ENCODE peak calls at places on chromosomes 4 and X, in six cellular contexts. E is GM23338, R is aorta, U is psoas muscle, F is hepatocyte, L is prostate gland. I is an unnamed sample. For H3K4me1 and H3K36me3, the result is how much of the 10 kb centered on the place peaks cover.

GRCh38 chrX:124328765-124329164 is 3.7 kb upstream of the TEX13D start:
- DNase-seq in E (no peak), R (no peak), U (no peak), F (no peak), L (no peak), I (no peak)

GRCh38 chrX:7828594-7828993 is 14.4 kb upstream of the VCX start:
- DNase-seq in E (peak), R (no peak), U (no peak), F (peak), L (no peak), I (no peak)

GRCh38 chr4:95850161-95850560 is 10.3 kb downstream of the PDHA2 start:
- DNase-seq in E (no peak), R (no peak), U (no peak), F (no peak), L (no peak), I (no peak)

GRCh38 chrX:154979671-154980070 is 42.9 kb downstream of the F8 start:
- DNase-seq in E (no peak), R (no peak), U (no peak), F (no peak), L (no peak), I (no peak)

GRCh38 chr4:80097395-80098177 is 24.6 kb upstream of the ANTXR2 start:
- DNase-seq in E (no peak), R (peak), U (peak), F (no peak), L (no peak), I (no peak)

GRCh38 chr4:153335665-153336064 is 8.8 kb upstream of the MND1 start:
- DNase-seq in E (no peak), R (no peak), U (no peak), F (no peak), L (no peak), I (no peak)

GRCh38 chr4:138259801-138260200 is 17.7 kb upstream of the SLC7A11 start:
- DNase-seq in E (no peak), R (no peak), U (no peak), F (peak), L (no peak), I (no peak)

GRCh38 chrX:56382278-56382677 is 150.1 kb downstream of the KLF8 start:
- DNase-seq in E (no peak), R (no peak), U (no peak), F (no peak), L (no peak), I (no peak)

GRCh38 chrX:7090506-7091095 is 56.9 kb upstream of the STS start:
- DNase-seq in E (no peak), R (no peak), U (no peak), F (peak), L (no peak), I (no peak)

GRCh38 chr4:87117730-87118075 is 102.7 kb downstream of the KLHL8 start:
- DNase-seq in E (no peak), R (no peak), U (no peak), F (no peak), L (no peak), I (no peak)

GRCh38 chr4:87119965-87120364 is 100.5 kb downstream of the KLHL8 start:
- DNase-seq in E (no peak), R (no peak), U (no peak), F (no peak), L (no peak), I (no peak)

GRCh38 chr4:87117051-87117729 is 103.2 kb downstream of the KLHL8 start:
- DNase-seq in E (peak), R (no peak), U (no peak), F (no peak), L (peak), I (no peak)

GRCh38 chr4:87118421-87118820 is 102.0 kb downstream of the KLHL8 start:
- DNase-seq in E (no peak), R (no peak), U (no peak), F (no peak), L (no peak), I (no peak)

GRCh38 chr4:87118826-87119225 is 101.6 kb downstream of the KLHL8 start:
- DNase-seq in E (peak), R (no peak), U (no peak), F (no peak), L (no peak), I (no peak)
- H3K4me1 ChIP-seq in E (under half), R (under half), U (half or more), F (under half), L (under half), I (half or more)

GRCh38 chrX:47209508-47210238 is 8.8 kb upstream of the CDK16 start:
- DNase-seq in E (no peak), R (no peak), U (peak), F (no peak), L (no peak), I (peak)
- H3K36me3 ChIP-seq in E (half or more), R (under half), U (half or more), F (under half), L (under half), I (half or more)

GRCh38 chrX:71095555-71095970 is at the start of gene FOXO4:
- DNase-seq in E (peak), R (peak), U (peak), F (peak), L (peak), I (peak)
- H3K27ac ChIP-seq in E (peak), R (no peak), U (peak), F (peak), L (peak), I (peak)

DNA sequence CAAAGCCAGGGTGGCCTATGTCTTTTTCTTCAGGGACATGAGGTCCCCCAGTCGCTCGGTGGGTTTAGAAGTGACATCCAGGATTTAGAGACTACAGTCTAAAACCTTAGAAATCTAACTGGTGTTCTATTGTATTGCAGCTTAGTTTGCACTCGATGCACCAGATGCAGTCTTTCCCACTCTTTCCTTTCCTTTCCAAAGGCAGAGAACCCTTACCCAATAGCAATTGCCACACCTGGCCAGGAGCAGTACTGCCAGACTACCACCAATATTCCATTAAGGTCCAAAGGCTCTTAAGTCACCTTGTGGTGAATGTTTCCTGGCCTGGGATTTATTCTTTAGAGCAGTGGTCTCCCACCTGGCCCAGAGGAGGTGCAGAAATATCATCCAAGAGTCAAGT is 1068.8 kb downstream of the FAM133A start:
- DNase-seq in E (no peak), R (no peak), U (no peak), F (no peak), L (no peak), I (no peak)
- H3K4me1 ChIP-seq in E (under half), R (under half), U (under half), F (under half), L (under half), I (under half)

I was measured in heart left ventricle.